ENCODE peak calls at places on chromosomes 2 and 18, in five cellular contexts. N, V, B, Z and P are unnamed samples.

GRCh38 chr2:28855977-28856376 is 14.1 kb downstream of the TRMT61B start:
- DNase-seq in N (no peak), V (no peak), B (no peak), Z (no peak), P (no peak)

GRCh38 chr2:2566396-2567323 is 235.6 kb upstream of the MYT1L start:
- DNase-seq in N (no peak), V (no peak), B (no peak), Z (no peak), P (no peak)

GRCh38 chr18:72056171-72056570 is 488.0 kb downstream of the CBLN2 start:
- DNase-seq in N (no peak), V (no peak), B (no peak), Z (no peak), P (no peak)

GRCh38 chr2:64094663-64095382 is 49.4 kb downstream of the PELI1 start:
- DNase-seq in N (no peak), V (no peak), B (no peak), Z (no peak), P (no peak)

GRCh38 chr18:12310762-12311161 is 2.7 kb downstream of the TUBB6 start:
- DNase-seq in N (no peak), V (no peak), B (no peak), Z (no peak), P (no peak)

GRCh38 chr2:85472265-85472664 is 53.8 kb downstream of the SH2D6 start:
- DNase-seq in N (no peak), V (no peak), B (no peak), Z (no peak), P (no peak)

GRCh38 chr18:31512203-31512764 is 14.3 kb downstream of the DSG2 start:
- DNase-seq in N (no peak), V (peak; percentile 71), B (no peak), Z (no peak), P (no peak)

GRCh38 chr18:13449651-13450050 is 231.1 kb downstream of the LDLRAD4 start:
- DNase-seq in N (no peak), V (no peak), B (no peak), Z (no peak), P (no peak)

GRCh38 chr2:39737661-39738060 is 41.4 kb downstream of the THUMPD2 start:
- DNase-seq in N (no peak), V (peak; percentile 88), B (no peak), Z (no peak), P (no peak)

GRCh38 chr2:204170419-204170818 is 233.9 kb downstream of the ICOS start:
- DNase-seq in N (no peak), V (no peak), B (no peak), Z (no peak), P (no peak)

GRCh38 chr2:197947219-197947757 is 142.9 kb downstream of the PLCL1 start:
- DNase-seq in N (no peak), V (no peak), B (no peak), Z (no peak), P (no peak)

GRCh38 chr2:113078350-113078839 is 10.6 kb downstream of the IL1F10 start:
- DNase-seq in N (no peak), V (no peak), B (no peak), Z (no peak), P (no peak)

GRCh38 chr2:231996797-231997555 is 35.5 kb downstream of the DIS3L2 start:
- DNase-seq in N (no peak), V (no peak), B (no peak), Z (no peak), P (no peak)

GRCh38 chr2:28393115-28393836 is 618 bp downstream of the FOSL2 start:
- DNase-seq in N (peak; percentile 59), V (peak; percentile 76), B (peak; percentile 76), Z (peak; percentile 42), P (peak; percentile 72)

GRCh38 chr2:173792166-173792565 is 173.0 kb downstream of the SP3 start:
- DNase-seq in N (no peak), V (no peak), B (no peak), Z (no peak), P (no peak)

GRCh38 chr2:107582487-107582886 is 244.2 kb upstream of the RGPD4 start:
- DNase-seq in N (no peak), V (no peak), B (no peak), Z (no peak), P (no peak)

DNA sequence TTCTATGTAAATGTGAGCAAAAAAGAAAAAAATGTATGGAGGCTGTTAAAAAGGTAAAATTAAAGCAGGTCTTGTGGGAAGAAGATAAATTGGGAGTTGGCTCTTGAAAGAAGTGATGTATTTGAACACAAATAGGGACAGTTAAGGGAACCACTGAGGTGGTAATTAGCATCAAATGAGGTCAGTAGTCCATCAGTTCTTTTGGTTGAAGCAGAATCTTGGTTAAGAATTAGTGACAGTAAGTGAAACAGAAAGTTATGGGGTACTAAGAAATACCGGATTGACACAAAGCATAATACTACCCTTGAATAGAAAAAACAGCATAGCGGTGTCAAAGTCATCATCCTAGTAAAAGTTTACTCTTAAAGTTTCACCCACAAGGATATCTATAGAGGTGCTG is 352.6 kb upstream of the VRK2 start:
- DNase-seq in N (no peak), V (no peak), B (no peak), Z (no peak), P (no peak)
- H3K4me1 ChIP-seq in N (no peaks in the 10 kb centered on the region), V (no peaks in the 10 kb centered on the region), B (no peaks in the 10 kb centered on the region), Z (no peaks in the 10 kb centered on the region), P (no peaks in the 10 kb centered on the region)

GRCh38 chr18:14958701-14959100 is 210.7 kb downstream of the ANKRD30B start:
- DNase-seq in N (no peak), V (no peak), B (no peak), Z (no peak), P (no peak)

GRCh38 chr18:14962626-14963025 is 214.7 kb downstream of the ANKRD30B start:
- DNase-seq in N (no peak), V (no peak), B (no peak), Z (no peak), P (no peak)

GRCh38 chr18:14963246-14963645 is 215.3 kb downstream of the ANKRD30B start:
- DNase-seq in N (no peak), V (no peak), B (no peak), Z (no peak), P (no peak)

GRCh38 chr18:14961991-14962390 is 214.0 kb downstream of the ANKRD30B start:
- DNase-seq in N (no peak), V (no peak), B (no peak), Z (no peak), P (no peak)

DNA sequence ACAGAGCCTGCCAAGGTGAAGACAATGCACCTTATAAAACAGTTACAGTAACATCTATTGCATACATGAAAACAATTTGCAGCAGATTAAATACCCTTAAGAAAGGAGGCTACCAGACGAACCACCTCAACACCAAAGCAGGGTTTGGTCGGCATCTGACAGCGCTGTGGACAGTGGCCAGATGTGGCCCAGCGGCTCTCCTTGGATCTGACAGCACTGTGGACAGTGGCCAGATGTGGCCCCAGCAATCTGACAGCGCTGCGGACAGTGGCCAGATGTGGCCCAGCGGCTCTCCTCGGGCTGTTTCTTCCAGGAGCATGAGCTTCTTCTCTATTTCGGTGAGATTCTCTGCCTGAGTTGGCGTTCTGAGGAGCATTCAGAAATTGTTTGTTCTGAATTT is 211.6 kb downstream of the ANKRD30B start:
- DNase-seq in N (no peak), V (no peak), B (no peak), Z (no peak), P (no peak)
- H3K9me3 ChIP-seq in N (no peaks in the 10 kb centered on the region), V (no peaks in the 10 kb centered on the region), B (peaks cover 20% of the 10 kb centered on the region), Z (no peaks in the 10 kb centered on the region), P (no peaks in the 10 kb centered on the region)

GRCh38 chr2:217838409-217838831 is 164.4 kb downstream of the TNS1 start:
- DNase-seq in N (no peak), V (no peak), B (peak; percentile 62), Z (no peak), P (no peak)
- H3K4me1 ChIP-seq in N (no peaks in the 10 kb centered on the region), V (peaks cover 37% of the 10 kb centered on the region), B (peaks cover 57% of the 10 kb centered on the region), Z (no peaks in the 10 kb centered on the region), P (no peaks in the 10 kb centered on the region)

DNA sequence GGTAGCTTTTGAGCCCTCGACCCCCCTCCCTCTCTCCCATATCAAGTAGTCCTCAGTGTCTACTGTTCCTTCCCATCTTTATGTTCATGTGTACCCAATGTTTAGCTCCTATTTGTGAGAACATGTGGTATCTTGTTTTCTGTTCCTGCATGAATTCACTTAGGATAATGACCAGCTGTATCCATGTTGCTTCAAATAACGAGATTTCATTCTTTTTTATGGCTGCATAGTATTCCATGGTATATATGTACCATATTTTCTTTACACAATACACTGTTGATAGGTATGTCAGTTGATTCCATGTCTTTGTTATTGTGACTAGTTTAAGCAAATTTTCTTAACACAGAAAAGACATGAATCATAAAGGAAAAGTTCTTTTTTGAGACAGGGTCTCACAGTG is 16.5 kb upstream of the NDUFV2 start:
- DNase-seq in N (no peak), V (no peak), B (no peak), Z (no peak), P (no peak)
- H3K9me3 ChIP-seq in N (no peaks in the 10 kb centered on the region), V (no peaks in the 10 kb centered on the region), B (no peaks in the 10 kb centered on the region), Z (no peaks in the 10 kb centered on the region), P (no peaks in the 10 kb centered on the region)

DNA sequence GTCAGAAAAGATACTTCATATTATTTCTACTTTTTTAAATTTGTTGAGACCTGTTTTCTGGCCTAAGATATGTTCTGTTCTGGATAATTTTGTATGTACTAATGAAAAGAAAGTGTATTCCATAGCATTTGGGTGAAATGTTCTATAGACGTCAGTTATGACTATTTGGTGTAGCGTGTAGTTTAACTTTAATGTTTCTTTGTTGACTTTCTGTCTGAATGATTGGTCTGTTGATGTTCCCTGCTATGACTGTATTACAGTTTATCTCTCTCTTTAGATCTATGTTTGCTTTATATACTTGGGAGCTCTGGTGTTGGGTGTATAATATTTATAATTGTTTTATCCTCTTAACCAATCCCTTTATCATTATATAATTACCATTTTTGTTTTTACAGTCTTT is 352.4 kb downstream of the PTPRM start:
- DNase-seq in N (no peak), V (no peak), B (no peak), Z (no peak), P (no peak)
- H3K4me1 ChIP-seq in N (no peaks in the 10 kb centered on the region), V (peaks cover 31% of the 10 kb centered on the region), B (no peaks in the 10 kb centered on the region), Z (no peaks in the 10 kb centered on the region), P (peaks cover 4% of the 10 kb centered on the region)

DNA sequence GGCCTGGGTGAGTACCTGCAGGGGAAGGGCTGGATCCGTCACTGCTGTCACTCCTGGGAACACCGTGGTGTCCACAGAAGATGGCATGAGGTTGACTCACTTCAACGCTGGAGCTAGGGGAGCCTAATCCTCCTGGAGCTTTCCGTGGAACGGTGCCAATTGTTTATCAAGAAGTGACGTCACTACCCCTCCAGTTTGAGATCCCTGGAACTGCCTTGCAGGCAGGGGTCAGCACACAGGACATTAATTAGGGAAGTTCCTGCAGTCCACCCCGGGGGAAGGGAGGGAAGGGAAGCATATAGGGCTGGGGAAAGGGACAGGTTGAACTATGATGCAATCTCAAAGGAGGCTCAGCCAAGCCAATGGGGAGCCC is 408.6 kb downstream of the GALR1 start:
- DNase-seq in N (no peak), V (no peak), B (no peak), Z (no peak), P (no peak)
- H3K9me3 ChIP-seq in N (no peaks in the 10 kb centered on the region), V (no peaks in the 10 kb centered on the region), B (no peaks in the 10 kb centered on the region), Z (no peaks in the 10 kb centered on the region), P (no peaks in the 10 kb centered on the region)